ENCODE peak calls at places on chromosome 6, in seven cellular contexts. R is glomerular endothelial cell; P is anterior cingulate cortex; M is BE2C; V is stimulated activated CD4-positive, alpha-beta T cell treated with anti-CD3 and anti-CD28 coated beads, Interleukin-1b, Interleukin-23, amount 100 ng/mL, for 1 hour; O is mesenchymal stem cell; H is NCI-H524 treated with DMSO at 0.1 percent for 48 hours. I is an unnamed sample.

GRCh38 chr6:150004101-150004782 is 21.1 kb downstream of the RAET1L start:
- DNase-seq in R (no peak), P (no peak), M (no peak), V (no peak), O (no peak), H (no peak), I (no peak)

GRCh38 chr6:88870728-88871330 is 92.6 kb downstream of the RNGTT start:
- DNase-seq in R (peak; percentile 60), P (no peak), M (peak; percentile 46), V (no peak), O (peak; percentile 72), H (peak; percentile 56), I (peak; percentile 70)

GRCh38 chr6:154488802-154489437 is 21.6 kb downstream of the CNKSR3 start:
- DNase-seq in R (no peak), P (no peak), M (no peak), V (no peak), O (no peak), H (no peak), I (no peak)

GRCh38 chr6:43009124-43009523 is 4.6 kb downstream of the MEA1 start:
- DNase-seq in R (no peak), P (no peak), M (peak; percentile 76), V (no peak), O (peak; percentile 39), H (no peak), I (peak; percentile 66)

GRCh38 chr6:167736486-167737204 is 90.1 kb upstream of the AFDN start:
- DNase-seq in R (no peak), P (no peak), M (no peak), V (no peak), O (peak; percentile 9), H (no peak), I (no peak)

GRCh38 chr6:44373051-44373450 is 14.5 kb upstream of the CDC5L start:
- DNase-seq in R (no peak), P (no peak), M (no peak), V (no peak), O (no peak), H (no peak), I (no peak)

GRCh38 chr6:84243240-84243639 is 15.8 kb upstream of the CEP162 start:
- DNase-seq in R (no peak), P (no peak), M (no peak), V (no peak), O (no peak), H (no peak), I (no peak)

GRCh38 chr6:4661391-4661790 is 114.8 kb upstream of the CDYL start:
- DNase-seq in R (no peak), P (no peak), M (no peak), V (no peak), O (no peak), H (no peak), I (no peak)

GRCh38 chr6:75101896-75102680 is 103.8 kb downstream of the COL12A1 start:
- DNase-seq in R (peak; percentile 56), P (no peak), M (no peak), V (no peak), O (peak; percentile 73), H (no peak), I (no peak)

GRCh38 chr6:43983191-43983590 is 144.1 kb downstream of the MRPL14 start:
- DNase-seq in R (no peak), P (no peak), M (no peak), V (no peak), O (no peak), H (no peak), I (no peak)

GRCh38 chr6:56944651-56945050 is 10.3 kb upstream of the BEND6 start:
- DNase-seq in R (no peak), P (no peak), M (no peak), V (no peak), O (no peak), H (no peak), I (no peak)

GRCh38 chr6:11921017-11921438 is 91.1 kb upstream of the HIVEP1 start:
- DNase-seq in R (no peak), P (no peak), M (no peak), V (no peak), O (peak; percentile 96), H (no peak), I (peak; percentile 17)

GRCh38 chr6:166620478-166621113 is 6.5 kb downstream of the RPS6KA2 start:
- DNase-seq in R (no peak), P (no peak), M (no peak), V (no peak), O (no peak), H (no peak), I (peak; percentile 15)

GRCh38 chr6:6987749-6988148 is 120.0 kb upstream of the RREB1 start:
- DNase-seq in R (no peak), P (no peak), M (no peak), V (no peak), O (no peak), H (no peak), I (no peak)

GRCh38 chr6:89139509-89140346 is 6.1 kb upstream of the PM20D2 start:
- DNase-seq in R (no peak), P (no peak), M (peak; percentile 18), V (no peak), O (peak; percentile 29), H (no peak), I (no peak)

GRCh38 chr6:64459411-64459810 is 823.8 kb downstream of the PHF3 start:
- DNase-seq in R (no peak), P (no peak), M (no peak), V (no peak), O (peak; percentile 48), H (no peak), I (no peak)

GRCh38 chr6:143328885-143329284 is 121.6 kb downstream of the ADAT2 start:
- DNase-seq in R (no peak), P (no peak), M (no peak), V (no peak), O (peak; percentile 9), H (no peak), I (no peak)

GRCh38 chr6:148677594-148678476 is 69.0 kb upstream of the UST start:
- DNase-seq in R (no peak), P (no peak), M (no peak), V (no peak), O (no peak), H (no peak), I (no peak)

GRCh38 chr6:145887969-145888368 is 73.4 kb upstream of the FBXO30 start:
- DNase-seq in R (no peak), P (no peak), M (peak; percentile 55), V (no peak), O (peak; percentile 29), H (no peak), I (peak; percentile 50)

GRCh38 chr6:56764081-56764566 is 121.4 kb upstream of the DST start:
- DNase-seq in R (no peak), P (no peak), M (peak; percentile 20), V (no peak), O (peak; percentile 77), H (no peak), I (peak; percentile 69)

GRCh38 chr6:142800240-142800639 is 144.7 kb downstream of the HIVEP2 start:
- DNase-seq in R (no peak), P (no peak), M (no peak), V (no peak), O (no peak), H (no peak), I (no peak)

GRCh38 chr6:42045538-42046460 is 4.5 kb upstream of the TAF8 start:
- DNase-seq in R (no peak), P (peak; percentile 66), M (no peak), V (peak; percentile 52), O (peak; percentile 92), H (no peak), I (peak; percentile 88)

GRCh38 chr6:124964084-124964763 is 2.0 kb downstream of the RNF217 start:
- DNase-seq in R (no peak), P (no peak), M (no peak), V (no peak), O (peak; percentile 74), H (no peak), I (no peak)

GRCh38 chr6:131948221-131948661 is 2.9 kb downstream of the CCN2 start:
- DNase-seq in R (peak; percentile 79), P (no peak), M (no peak), V (no peak), O (peak; percentile 63), H (no peak), I (no peak)

GRCh38 chr6:24183584-24183983 is 57.6 kb downstream of the NRSN1 start:
- DNase-seq in R (no peak), P (no peak), M (no peak), V (no peak), O (no peak), H (no peak), I (no peak)

GRCh38 chr6:26432622-26433021 is 7.7 kb upstream of the BTN3A3 start:
- DNase-seq in R (no peak), P (no peak), M (no peak), V (no peak), O (no peak), H (no peak), I (no peak)

GRCh38 chr6:33271098-33271607 is 523 bp downstream of the VPS52 start:
- DNase-seq in R (no peak), P (no peak), M (no peak), V (no peak), O (no peak), H (no peak), I (no peak)

GRCh38 chr6:31010393-31011060 is at the start of gene MUC22:
- DNase-seq in R (no peak), P (no peak), M (no peak), V (no peak), O (peak; percentile 65), H (no peak), I (no peak)

GRCh38 chr6:37990762-37991525 is 171.4 kb downstream of the ZFAND3 start:
- DNase-seq in R (no peak), P (no peak), M (no peak), V (no peak), O (peak; percentile 92), H (no peak), I (peak; percentile 31)

GRCh38 chr6:90386796-90387390 is 90.2 kb upstream of the BACH2 start:
- DNase-seq in R (no peak), P (no peak), M (no peak), V (no peak), O (no peak), H (no peak), I (no peak)

GRCh38 chr6:69038841-69039240 is 403.8 kb downstream of the ADGRB3 start:
- DNase-seq in R (no peak), P (no peak), M (no peak), V (no peak), O (no peak), H (no peak), I (no peak)

GRCh38 chr6:39169448-39170344 is 54.7 kb upstream of the SAYSD1 start:
- DNase-seq in R (no peak), P (no peak), M (no peak), V (no peak), O (no peak), H (no peak), I (no peak)

GRCh38 chr6:107217248-107217647 is 101.9 kb upstream of the BEND3 start:
- DNase-seq in R (no peak), P (no peak), M (no peak), V (no peak), O (no peak), H (no peak), I (no peak)

GRCh38 chr6:36642913-36643817 is 35.3 kb upstream of the CDKN1A start:
- DNase-seq in R (no peak), P (no peak), M (peak; percentile 63), V (no peak), O (peak; percentile 87), H (no peak), I (no peak)

GRCh38 chr6:30319146-30319835 is 7.4 kb upstream of the TRIM39 start:
- DNase-seq in R (no peak), P (no peak), M (no peak), V (no peak), O (peak; percentile 41), H (no peak), I (no peak)

GRCh38 chr6:146785001-146785585 is 186.3 kb downstream of the ADGB start:
- DNase-seq in R (peak; percentile 29), P (no peak), M (peak; percentile 66), V (no peak), O (peak; percentile 59), H (peak; percentile 63), I (peak; percentile 77)

I was measured in A673.